ENCODE peak calls at places on chromosome 5, in seven cellular contexts. O is right atrium auricular region, B is heart right ventricle, M is HCT116, L is MM.1S, T is tibial nerve, U is sigmoid colon. E is an unnamed sample.

GRCh38 chr5:154786414-154786813 is 31.2 kb downstream of the LARP1 start:
- DNase-seq in L (no peak), B (no peak), M (no peak), O (no peak), T (no peak), U (no peak), E (no peak)

GRCh38 chr5:139808481-139809330 is 13.1 kb downstream of the PSD2 start:
- DNase-seq in O (no peak), T (no peak), L (peak), U (no peak), B (peak), M (no peak), E (no peak)

GRCh38 chr5:147377685-147378084 is 132.2 kb downstream of the DPYSL3 start:
- DNase-seq in U (no peak), M (no peak), B (no peak), O (no peak), T (no peak), L (no peak), E (no peak)

GRCh38 chr5:133753856-133754255 is 141.5 kb upstream of the FSTL4 start:
- DNase-seq in O (no peak), U (no peak), B (no peak), T (no peak), M (no peak), L (no peak), E (no peak)

GRCh38 chr5:173753307-173754168 is 134.6 kb upstream of the CPEB4 start:
- DNase-seq in T (no peak), U (no peak), L (no peak), O (no peak), B (peak), M (no peak), E (no peak)

GRCh38 chr5:39783756-39784421 is 359.1 kb upstream of the DAB2 start:
- DNase-seq in O (no peak), M (no peak), L (no peak), T (no peak), U (no peak), B (no peak), E (no peak)

GRCh38 chr5:129094924-129095797 is 612 bp downstream of the ISOC1 start:
- DNase-seq in B (peak), L (peak), U (peak), T (peak), M (no peak), O (peak), E (peak)

GRCh38 chr5:24472518-24472917 is 172.3 kb downstream of the CDH10 start:
- DNase-seq in L (no peak), M (no peak), T (no peak), U (no peak), O (no peak), B (no peak), E (no peak)

GRCh38 chr5:90983748-90984147 is 399.4 kb downstream of the ARRDC3 start:
- DNase-seq in L (no peak), O (no peak), B (no peak), U (no peak), T (no peak), M (no peak), E (no peak)

GRCh38 chr5:56814361-56814962 is 887 bp upstream of the MAP3K1 start:
- DNase-seq in M (no peak), L (peak), B (peak), T (no peak), O (no peak), U (no peak), E (peak)

GRCh38 chr5:129903466-129904101 is 681 bp upstream of the CHSY3 start:
- DNase-seq in L (no peak), M (no peak), T (peak), U (no peak), B (no peak), O (no peak), E (no peak)

GRCh38 chr5:55923177-55923872 is 71.4 kb downstream of the IL6ST start:
- DNase-seq in M (no peak), B (no peak), O (peak), L (peak), T (no peak), U (no peak), E (no peak)

GRCh38 chr5:1847056-1847455 is 35.7 kb downstream of the IRX4 start:
- DNase-seq in O (no peak), B (no peak), T (no peak), U (no peak), L (no peak), M (no peak), E (no peak)

GRCh38 chr5:1244255-1244654 is 19.1 kb downstream of the SLC6A18 start:
- DNase-seq in L (no peak), U (no peak), B (no peak), T (no peak), M (no peak), O (no peak), E (no peak)

GRCh38 chr5:140734354-140734753 is 34.1 kb downstream of the ZMAT2 start:
- DNase-seq in M (no peak), B (no peak), T (peak), O (no peak), U (no peak), L (no peak), E (no peak)

GRCh38 chr5:128706269-128706668 is 168.2 kb upstream of the FBN2 start:
- DNase-seq in B (no peak), T (no peak), O (no peak), U (no peak), M (no peak), L (no peak), E (no peak)

GRCh38 chr5:128163991-128164390 is 80.4 kb downstream of the SLC12A2 start:
- DNase-seq in L (no peak), M (no peak), T (no peak), O (no peak), U (no peak), B (no peak), E (no peak)

GRCh38 chr5:172107606-172108005 is 80.4 kb downstream of the STK10 start:
- DNase-seq in M (no peak), B (no peak), T (no peak), O (no peak), U (no peak), L (no peak), E (no peak)

GRCh38 chr5:153267506-153267905 is 223.0 kb upstream of the GRIA1 start:
- DNase-seq in L (no peak), M (no peak), T (no peak), B (no peak), O (no peak), U (no peak), E (no peak)

GRCh38 chr5:174714751-174715150 is 9.6 kb upstream of the MSX2 start:
- DNase-seq in T (no peak), B (no peak), M (no peak), L (no peak), U (no peak), O (no peak), E (no peak)

GRCh38 chr5:143374496-143375217 is 28.8 kb downstream of the NR3C1 start:
- DNase-seq in O (no peak), L (no peak), T (no peak), M (no peak), B (no peak), U (no peak), E (no peak)

GRCh38 chr5:122165574-122166021 is 36.3 kb downstream of the ZNF474 start:
- DNase-seq in O (no peak), B (no peak), L (no peak), T (no peak), M (no peak), U (no peak), E (no peak)

GRCh38 chr5:73265641-73266040 is 92.6 kb downstream of the TMEM174 start:
- DNase-seq in U (no peak), M (no peak), T (no peak), O (no peak), B (no peak), L (no peak), E (no peak)

GRCh38 chr5:134464988-134465855 is 53.5 kb upstream of the CDKN2AIPNL start:
- DNase-seq in B (peak), U (no peak), T (no peak), M (no peak), O (no peak), L (no peak), E (no peak)

GRCh38 chr5:82591021-82591515 is 312.9 kb upstream of the RPS23 start:
- DNase-seq in O (no peak), M (no peak), B (no peak), L (no peak), T (no peak), U (no peak), E (no peak)

GRCh38 chr5:102865510-102866314 is 110.6 kb downstream of the PAM start:
- DNase-seq in T (peak), U (peak), M (peak), B (peak), O (peak), L (no peak), E (no peak)

DNA sequence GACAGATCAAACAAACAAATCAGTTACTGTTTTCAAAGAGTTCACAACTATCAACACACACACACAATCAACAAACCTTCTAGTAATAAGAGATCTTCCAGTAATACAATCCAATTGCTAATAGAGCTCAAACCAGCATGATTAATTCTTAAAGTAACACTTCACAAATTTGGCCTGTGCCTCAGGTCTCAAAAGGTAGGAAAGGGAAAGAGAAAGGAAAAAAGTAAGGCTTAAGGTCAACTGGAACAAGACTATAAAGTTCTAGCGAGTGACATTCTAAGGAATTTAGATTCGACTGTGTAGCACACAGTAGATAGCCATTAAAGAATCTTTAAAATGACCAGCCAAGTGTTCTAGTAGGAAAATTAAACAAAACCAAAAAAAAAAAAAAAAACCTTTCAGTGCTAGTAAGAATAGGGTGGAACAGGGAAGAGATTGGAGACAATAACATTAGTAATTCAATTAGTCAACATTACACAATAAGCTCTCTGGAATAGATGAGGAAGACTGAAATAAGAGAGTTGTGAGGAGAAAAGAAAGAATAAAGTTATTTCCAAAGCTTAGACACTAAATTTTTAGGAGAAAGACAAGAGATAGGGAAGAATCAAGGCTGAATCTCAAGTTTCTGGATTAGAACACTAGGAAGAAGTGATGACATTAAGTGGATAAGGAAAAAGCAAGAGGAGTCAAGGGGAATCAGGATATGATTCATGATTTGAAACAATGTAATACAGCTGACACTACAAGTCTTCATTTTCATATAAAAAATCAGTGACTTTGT is 86.1 kb downstream of the FBXL17 start:
- DNase-seq in T (no peak), B (no peak), U (no peak), M (no peak), O (no peak), L (no peak), E (no peak)
- H3K27ac ChIP-seq in T (no peak), B (no peak), U (no peak), M (no peak), O (no peak), L (no peak), E (no peak)

GRCh38 chr5:34447424-34447823 is 208.7 kb upstream of the RAI14 start:
- DNase-seq in T (no peak), U (no peak), B (no peak), L (no peak), O (no peak), M (no peak), E (no peak)

GRCh38 chr5:34450338-34450737 is 205.8 kb upstream of the RAI14 start:
- DNase-seq in U (no peak), O (no peak), L (no peak), B (no peak), T (no peak), M (no peak), E (no peak)

GRCh38 chr5:34455096-34455495 is 201.0 kb upstream of the RAI14 start:
- DNase-seq in M (no peak), T (no peak), U (no peak), B (no peak), O (no peak), L (no peak), E (no peak)

GRCh38 chr5:34449639-34450038 is 206.5 kb upstream of the RAI14 start:
- DNase-seq in O (no peak), U (no peak), L (no peak), M (no peak), B (no peak), T (no peak), E (no peak)

DNA sequence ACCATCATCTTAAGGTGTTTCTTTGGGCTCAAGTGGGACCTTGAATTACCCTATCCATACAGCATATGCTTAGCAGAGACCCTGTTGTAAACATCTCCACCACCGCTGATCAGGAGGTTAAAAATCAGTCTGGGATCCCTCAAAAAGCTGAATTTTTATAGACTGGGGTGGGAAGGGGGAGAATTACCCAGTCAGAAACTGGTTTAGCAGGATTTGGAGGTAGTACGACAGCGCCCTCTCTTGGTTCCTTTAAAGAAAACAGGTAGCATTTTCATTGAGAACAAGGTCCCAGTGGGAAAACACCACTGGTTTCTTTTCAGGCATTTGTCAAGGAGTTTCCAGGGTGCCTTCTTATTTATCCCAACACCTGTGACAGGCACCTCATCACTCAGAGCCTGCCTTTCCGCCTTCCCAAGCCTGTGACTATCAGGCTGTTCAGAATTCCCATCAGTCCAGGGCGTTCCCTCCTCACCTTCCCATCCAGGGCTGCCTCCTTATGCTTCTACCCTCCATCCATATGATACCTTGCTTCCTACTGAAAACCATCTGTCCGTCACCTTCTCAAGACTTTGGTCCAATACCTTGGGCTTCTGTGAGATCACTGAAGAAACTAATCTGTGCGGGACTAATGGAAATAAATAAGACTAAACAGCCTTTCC is 203.8 kb upstream of the RAI14 start:
- DNase-seq in M (peak), O (no peak), T (no peak), B (no peak), L (no peak), U (no peak), E (no peak)
- TF ChIP-seq CTCF in M (peak), O (no peak), T (no peak), B (no peak), L (no peak), U (no peak), E (no peak)

GRCh38 chr5:38621840-38622513 is 65.5 kb upstream of the LIFR start:
- DNase-seq in O (no peak), M (no peak), T (no peak), U (no peak), L (no peak), B (no peak), E (no peak)
- H3K27ac ChIP-seq in O (no peak), M (no peak), T (no peak), U (no peak), L (no peak), B (no peak), E (no peak)

DNA sequence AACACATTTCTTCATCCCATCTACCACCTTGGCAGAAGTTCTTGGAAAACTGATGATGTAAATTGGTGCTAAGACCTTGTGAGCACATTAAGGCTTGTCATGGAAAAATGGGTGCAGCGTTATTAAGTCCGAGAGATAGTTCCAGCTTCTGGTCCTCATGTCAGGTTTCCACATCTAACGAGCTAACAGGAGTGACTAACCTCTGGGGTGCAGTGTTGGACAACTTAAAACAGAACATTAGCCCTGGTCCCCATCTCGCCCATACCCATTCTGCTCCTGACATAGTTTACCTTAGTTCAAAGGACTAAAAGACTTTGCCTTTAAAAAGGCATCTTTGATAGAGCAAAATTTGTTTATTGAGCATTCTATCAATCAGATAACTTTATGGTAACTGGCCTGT is 128.0 kb downstream of the SLC1A3 start:
- DNase-seq in U (no peak), O (no peak), M (no peak), B (no peak), L (no peak), T (no peak), E (no peak)
- TF ChIP-seq CTCF in U (no peak), O (peak), M (peak), B (peak), L (no peak), T (no peak), E (no peak)

GRCh38 chr5:14148483-14148882 is 5.3 kb downstream of the TRIO start:
- DNase-seq in B (no peak), T (no peak), U (no peak), M (no peak), L (no peak), O (no peak), E (no peak)
- H3K27ac ChIP-seq in B (peak), T (no peak), U (peak), M (no peak), L (no peak), O (peak), E (no peak)

GRCh38 chr5:6711409-6712135 is 1.7 kb upstream of the TENT4A start:
- DNase-seq in L (no peak), U (no peak), O (no peak), M (no peak), B (no peak), T (no peak), E (no peak)
- TF ChIP-seq CTCF in L (peak), U (no peak), O (no peak), M (no peak), B (no peak), T (no peak), E (no peak)

GRCh38 chr5:107556575-107556974 is 114.2 kb downstream of the EFNA5 start:
- DNase-seq in U (no peak), O (no peak), B (no peak), T (no peak), L (no peak), M (no peak), E (no peak)

GRCh38 chr5:107557051-107557658 is 113.6 kb downstream of the EFNA5 start:
- DNase-seq in T (no peak), M (peak), B (peak), O (no peak), L (peak), U (no peak), E (no peak)

GRCh38 chr5:107555425-107556090 is 115.2 kb downstream of the EFNA5 start:
- DNase-seq in M (no peak), L (no peak), B (no peak), O (no peak), U (no peak), T (no peak), E (no peak)

GRCh38 chr5:107553063-107553676 is 117.6 kb downstream of the EFNA5 start:
- DNase-seq in B (no peak), O (no peak), T (no peak), L (no peak), M (no peak), U (no peak), E (no peak)

GRCh38 chr5:107554776-107555424 is 115.8 kb downstream of the EFNA5 start:
- DNase-seq in M (no peak), B (no peak), L (no peak), U (no peak), O (no peak), T (no peak), E (no peak)
- H3K27ac ChIP-seq in M (no peak), B (no peak), L (no peak), U (no peak), O (peak), T (no peak), E (no peak)

E was measured in CD4-positive, alpha-beta T cell.